ENCODE peak calls at places on chromosomes 4 and X, in six cellular contexts. W, U, M, G, Z and J are unnamed samples.

GRCh38 chrX:30060718-30061117 is 154.6 kb upstream of the MAGEB2 start:
- DNase-seq in U (no peak), G (no peak), W (peak), Z (peak), M (peak), J (peak)

GRCh38 chr4:141065872-141066271 is 67.4 kb downstream of the RNF150 start:
- DNase-seq in G (no peak), U (no peak), Z (no peak), M (no peak), W (no peak), J (no peak)

GRCh38 chr4:46933686-46934085 is 24.6 kb upstream of the COX7B2 start:
- DNase-seq in G (no peak), W (no peak), U (no peak), M (no peak), Z (peak), J (no peak)

GRCh38 chr4:176507845-176508533 is 188.2 kb downstream of the SPCS3 start:
- DNase-seq in Z (no peak), M (no peak), U (no peak), G (no peak), W (no peak), J (no peak)

GRCh38 chr4:30716158-30716557 is 4.0 kb upstream of the PCDH7 start:
- DNase-seq in M (peak), U (peak), G (peak), Z (peak), W (peak), J (peak)

GRCh38 chr4:102824398-102824797 is 3.0 kb downstream of the UBE2D3 start:
- DNase-seq in U (no peak), W (no peak), M (no peak), G (no peak), Z (no peak), J (no peak)

GRCh38 chr4:7044415-7044930 is 1.3 kb downstream of the TADA2B start:
- DNase-seq in Z (no peak), U (no peak), W (no peak), G (no peak), M (no peak), J (no peak)

GRCh38 chrX:12891915-12892506 is 14.4 kb upstream of the TLR8 start:
- DNase-seq in Z (no peak), G (peak), M (no peak), U (no peak), W (no peak), J (no peak)

GRCh38 chr4:100489316-100489715 is 28.5 kb downstream of the EMCN start:
- DNase-seq in M (no peak), U (no peak), W (no peak), G (no peak), Z (no peak), J (no peak)

GRCh38 chr4:175770555-175770954 is 41.5 kb downstream of the GPM6A start:
- DNase-seq in W (no peak), Z (peak), U (no peak), G (no peak), M (no peak), J (no peak)

GRCh38 chrX:39821709-39822095 is 276.1 kb downstream of the BCOR start:
- DNase-seq in G (no peak), Z (no peak), M (no peak), U (no peak), W (no peak), J (no peak)

GRCh38 chrX:149569770-149570169 is 17.5 kb downstream of the MAGEA9B start:
- DNase-seq in W (no peak), U (no peak), G (no peak), Z (peak), M (no peak), J (no peak)

GRCh38 chr4:76902233-76902890 is 4.4 kb upstream of the SOWAHB start:
- DNase-seq in W (no peak), U (peak), M (no peak), Z (no peak), G (no peak), J (peak)

GRCh38 chr4:16745009-16745408 is 153.4 kb downstream of the LDB2 start:
- DNase-seq in W (no peak), U (no peak), G (no peak), M (no peak), Z (peak), J (no peak)

GRCh38 chrX:17291141-17291900 is 83.7 kb upstream of the NHS start:
- DNase-seq in Z (peak), U (no peak), M (peak), G (no peak), W (no peak), J (no peak)

GRCh38 chr4:68141852-68142251 is 12.2 kb upstream of the TMPRSS11F start:
- DNase-seq in G (no peak), M (no peak), U (no peak), W (no peak), Z (no peak), J (no peak)

GRCh38 chrX:66633541-66633940 is 5.3 kb downstream of the EDA2R start:
- DNase-seq in Z (no peak), M (no peak), G (no peak), U (no peak), W (no peak), J (no peak)

GRCh38 chr4:169032194-169032593 is 22.1 kb upstream of the CBR4 start:
- DNase-seq in W (no peak), G (no peak), U (no peak), Z (no peak), M (no peak), J (no peak)

GRCh38 chrX:34956915-34957314 is 14.3 kb downstream of the FAM47B start:
- DNase-seq in M (no peak), W (peak), G (no peak), U (no peak), Z (peak), J (no peak)

GRCh38 chrX:35786271-35786670 is 11.9 kb upstream of the MAGEB16 start:
- DNase-seq in G (no peak), U (no peak), Z (peak), W (no peak), M (no peak), J (no peak)

GRCh38 chr4:99202094-99202493 is 17.0 kb downstream of the ADH6 start:
- DNase-seq in W (no peak), M (no peak), U (no peak), Z (no peak), G (no peak), J (no peak)

GRCh38 chrX:132114607-132115006 is 13.2 kb downstream of the FRMD7 start:
- DNase-seq in W (no peak), M (no peak), U (no peak), Z (no peak), G (peak), J (peak)

GRCh38 chr4:103947617-103948016 is 227.8 kb upstream of the TACR3 start:
- DNase-seq in U (no peak), Z (no peak), W (no peak), M (peak), G (no peak), J (no peak)

GRCh38 chr4:86595426-86595805 is 1.3 kb downstream of the PTPN13 start:
- DNase-seq in M (no peak), G (no peak), U (no peak), W (peak), Z (peak), J (peak)

GRCh38 chrX:64205735-64206491 is 405 bp upstream of the AMER1 start:
- DNase-seq in U (peak), W (peak), G (peak), Z (peak), M (peak), J (peak)

GRCh38 chrX:48945517-48946348 is 11.7 kb downstream of the OTUD5 start:
- DNase-seq in G (peak), Z (peak), W (peak), M (peak), U (peak), J (peak)

GRCh38 chr4:147754037-147754445 is 22.2 kb downstream of the ARHGAP10 start:
- DNase-seq in U (no peak), Z (peak), W (peak), G (no peak), M (peak), J (no peak)

GRCh38 chrX:47483310-47484268 is 567 bp upstream of the ZNF41 start:
- DNase-seq in Z (peak), U (peak), W (peak), M (peak), G (no peak), J (peak)

GRCh38 chrX:48761674-48762471 is at the start of gene GLOD5:
- DNase-seq in G (peak), W (no peak), M (peak), Z (peak), U (peak), J (peak)

GRCh38 chrX:154458116-154458953 is at the start of gene PLXNA3:
- DNase-seq in W (no peak), M (peak), Z (peak), G (peak), U (no peak), J (peak)

GRCh38 chr4:139839664-139840063 is 174.0 kb downstream of the MGST2 start:
- DNase-seq in Z (no peak), G (no peak), W (no peak), M (no peak), U (no peak), J (no peak)

GRCh38 chr4:104868533-104868932 is 278.1 kb upstream of the TET2 start:
- DNase-seq in U (no peak), M (no peak), G (no peak), W (no peak), Z (no peak), J (no peak)

GRCh38 chrX:15985937-15986336 is 131.3 kb upstream of the AP1S2 start:
- DNase-seq in U (no peak), W (no peak), M (no peak), Z (peak), G (no peak), J (no peak)

GRCh38 chrX:15988661-15989603 is 134.3 kb upstream of the AP1S2 start:
- DNase-seq in G (no peak), M (peak), U (no peak), Z (peak), W (peak), J (peak)

GRCh38 chrX:15977644-15978043 is 123.0 kb upstream of the AP1S2 start:
- DNase-seq in Z (no peak), G (no peak), U (no peak), M (no peak), W (no peak), J (no peak)

GRCh38 chrX:15983034-15983433 is 128.4 kb upstream of the AP1S2 start:
- DNase-seq in M (no peak), G (no peak), W (no peak), Z (no peak), U (no peak), J (no peak)
- H2AFZ ChIP-seq in M (no peak), G (no peak), W (no peak), Z (no peak), U (no peak), J (no peak)

DNA sequence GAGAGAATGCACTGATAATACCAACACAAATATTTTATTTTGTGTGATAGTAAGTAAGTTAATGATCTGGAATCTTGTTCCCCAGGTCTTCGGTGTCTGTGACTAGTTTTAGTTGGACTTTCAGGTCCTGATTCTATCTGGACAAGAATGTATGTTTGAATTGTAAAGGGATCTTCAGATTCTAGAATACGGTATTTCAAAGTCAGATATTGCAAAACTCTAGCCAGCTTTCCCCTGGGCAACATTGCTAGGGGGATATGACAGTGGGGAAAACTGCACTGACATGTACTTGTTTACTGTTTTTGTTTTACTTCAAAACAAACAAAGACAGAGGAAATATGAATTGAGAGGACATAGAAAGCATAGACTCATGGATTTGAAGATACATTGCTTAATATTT is 489.0 kb downstream of the FAM133A start:
- DNase-seq in W (no peak), M (no peak), G (no peak), Z (no peak), U (no peak), J (no peak)
- H3K27ac ChIP-seq in W (no peak), M (no peak), G (no peak), Z (no peak), U (no peak), J (no peak)

DNA sequence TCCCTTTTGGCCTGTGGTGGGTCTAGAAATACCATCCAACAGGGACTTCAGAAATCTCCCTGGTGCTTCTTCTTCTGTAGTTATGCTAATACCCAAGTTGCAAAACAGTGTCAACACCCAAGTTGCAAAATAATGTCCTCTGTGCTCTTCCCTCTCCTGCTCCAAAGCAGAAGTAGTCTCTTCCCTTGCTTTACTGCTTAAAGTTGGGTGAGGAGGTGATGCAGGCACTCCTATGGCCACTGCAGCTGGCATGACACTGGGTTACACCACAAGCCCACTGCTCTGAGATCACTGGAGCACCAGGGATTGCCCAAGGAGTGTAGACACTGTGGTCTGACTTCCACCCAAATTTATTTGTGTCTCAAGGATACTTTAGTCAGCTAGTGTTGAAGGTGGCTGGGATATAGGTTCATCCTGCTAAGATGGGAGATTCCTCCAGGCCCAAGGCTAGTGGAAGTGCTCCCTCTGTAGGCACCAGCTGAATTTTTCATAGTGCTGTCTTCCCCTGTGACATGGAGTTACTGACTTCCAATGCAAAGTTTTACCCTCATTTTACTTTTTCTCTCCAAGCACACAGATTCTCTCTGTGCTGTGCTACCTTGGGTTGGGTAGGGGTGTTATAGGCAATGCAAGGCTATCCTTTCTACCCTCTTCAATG is 196.2 kb upstream of the TENT5D start:
- DNase-seq in M (peak), W (no peak), G (no peak), U (no peak), Z (peak), J (no peak)
- H2AFZ ChIP-seq in M (no peak), W (no peak), G (peak), U (no peak), Z (no peak), J (no peak)

GRCh38 chr4:26793750-26794149 is 66.9 kb upstream of the STIM2 start:
- DNase-seq in U (no peak), M (no peak), W (no peak), Z (no peak), G (no peak), J (no peak)

GRCh38 chr4:26789208-26789607 is 71.4 kb upstream of the STIM2 start:
- DNase-seq in W (no peak), G (no peak), M (no peak), U (no peak), Z (peak), J (no peak)

GRCh38 chr4:26788341-26788733 is 72.3 kb upstream of the STIM2 start:
- DNase-seq in M (no peak), W (no peak), G (no peak), Z (no peak), U (no peak), J (no peak)

GRCh38 chr4:26792639-26793038 is 68.0 kb upstream of the STIM2 start:
- DNase-seq in Z (no peak), G (no peak), M (no peak), U (no peak), W (no peak), J (no peak)

GRCh38 chr4:26791346-26791745 is 69.3 kb upstream of the STIM2 start:
- DNase-seq in W (no peak), M (no peak), U (no peak), Z (no peak), G (no peak), J (no peak)
- H3K27ac ChIP-seq in W (no peak), M (no peak), U (no peak), Z (no peak), G (no peak), J (no peak)

DNA sequence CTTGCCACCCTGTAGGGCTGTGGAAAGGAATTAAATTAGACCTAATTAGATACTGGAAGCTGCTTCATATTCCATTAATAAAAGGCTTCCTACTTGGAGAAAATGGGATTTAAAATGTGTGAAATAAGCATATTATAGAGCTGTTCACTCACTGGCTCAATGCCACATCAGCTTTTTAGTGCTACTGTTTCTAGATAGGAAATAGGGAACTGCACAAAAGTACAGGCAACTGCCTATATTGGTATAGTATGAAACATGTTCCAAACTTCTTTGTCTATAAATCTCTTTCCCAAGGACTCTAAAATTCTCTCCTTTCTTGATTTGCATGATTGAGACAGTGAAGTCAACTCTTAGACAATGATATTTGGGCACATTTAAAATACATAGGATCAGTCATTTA is 408.0 kb upstream of the AADAT start:
- DNase-seq in U (no peak), W (no peak), Z (no peak), G (no peak), M (no peak), J (no peak)
- H2AFZ ChIP-seq in U (peak), W (no peak), Z (peak), G (peak), M (peak), J (no peak)

GRCh38 chr4:119942806-119943205 is 123.8 kb downstream of the MAD2L1 start:
- DNase-seq in G (no peak), Z (no peak), U (no peak), W (no peak), M (no peak), J (no peak)

GRCh38 chr4:119939066-119939995 is 127.3 kb downstream of the MAD2L1 start:
- DNase-seq in W (no peak), M (no peak), Z (no peak), G (no peak), U (no peak), J (no peak)

GRCh38 chr4:119946359-119946758 is 120.3 kb downstream of the MAD2L1 start:
- DNase-seq in W (no peak), G (no peak), U (no peak), Z (no peak), M (no peak), J (no peak)

DNA sequence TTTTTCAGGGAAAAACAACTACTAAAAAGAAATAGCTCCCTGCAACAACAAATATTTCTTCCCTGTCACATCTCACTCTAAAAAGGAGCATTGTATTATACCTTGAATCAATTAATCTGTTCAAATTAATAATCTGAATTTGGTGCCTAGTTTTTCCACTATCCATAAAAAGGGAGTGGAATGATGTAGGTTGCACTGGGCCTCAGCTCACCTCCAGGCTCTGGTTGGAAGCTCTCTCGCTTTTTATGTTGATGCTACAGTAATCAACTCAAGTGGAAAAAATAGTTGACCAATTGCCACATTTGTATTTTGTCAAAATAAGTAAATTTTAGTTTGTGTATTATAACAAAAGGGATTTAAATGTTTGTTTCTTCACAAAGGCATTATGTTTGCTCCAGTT is 126.1 kb downstream of the MAD2L1 start:
- DNase-seq in U (no peak), G (no peak), M (no peak), W (no peak), Z (no peak), J (no peak)
- H3K27ac ChIP-seq in U (no peak), G (no peak), M (no peak), W (no peak), Z (no peak), J (no peak)

DNA sequence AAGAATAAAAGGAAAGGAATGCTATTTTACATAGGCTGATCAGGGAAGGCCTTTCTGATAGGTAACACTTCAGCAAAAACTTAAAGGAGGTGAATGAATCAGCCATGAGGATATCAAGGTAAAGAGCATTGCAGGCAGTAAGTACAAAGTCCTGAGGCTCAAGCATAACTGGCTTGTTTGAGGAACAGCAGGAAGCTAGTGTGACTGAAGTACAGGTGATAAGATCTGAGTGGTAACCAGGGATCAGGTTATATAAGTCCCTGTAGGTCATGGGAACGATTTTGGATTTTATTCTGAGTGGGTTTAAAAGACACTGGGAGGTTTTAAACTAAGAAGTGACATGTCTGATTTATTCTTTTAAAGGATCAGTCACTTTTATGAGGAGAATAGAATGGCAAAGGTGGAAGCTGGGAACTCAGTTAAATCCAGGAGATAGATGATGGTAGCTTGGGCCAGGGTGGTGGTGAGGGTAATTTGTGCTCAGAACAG is 47.1 kb upstream of the THOC2 start:
- DNase-seq in W (no peak), M (no peak), G (no peak), U (peak), Z (peak), J (peak)
- H2AFZ ChIP-seq in W (no peak), M (no peak), G (no peak), U (no peak), Z (no peak), J (no peak)

DNA sequence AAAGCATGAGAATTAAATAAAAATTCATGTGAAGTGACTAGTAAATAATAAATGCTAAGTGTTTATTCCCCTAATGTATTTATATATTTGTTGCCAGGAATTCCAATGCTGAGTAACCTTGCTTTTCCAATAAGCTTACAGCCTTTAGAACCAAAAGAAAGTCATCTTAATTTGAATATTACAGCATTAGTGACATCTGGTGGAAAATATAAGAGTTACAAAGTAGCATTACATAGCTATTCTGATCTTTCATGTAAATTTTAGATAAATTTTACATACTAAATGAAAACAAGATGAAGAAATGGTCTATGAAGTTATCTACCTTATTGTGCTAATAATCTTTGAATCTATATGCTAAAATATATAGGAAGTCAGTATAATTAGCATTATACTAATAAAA is 10.4 kb downstream of the MAD2L1 start:
- DNase-seq in Z (peak), W (peak), M (no peak), G (peak), U (no peak), J (peak)
- H3K27ac ChIP-seq in Z (no peak), W (no peak), M (no peak), G (no peak), U (no peak), J (no peak)